ENCODE peak calls at places on chromosomes 7 and 10, in seven cellular contexts. One of them, this sample, is unnamed.

GRCh38 chr7:66689081-66689480 is 51.5 kb upstream of the RABGEF1 start:
- DNase-seq in left lung: no peak
- DNase-seq in right lobe of liver: no peak
- DNase-seq in cardiac muscle cell: no peak
- DNase-seq in stimulated activated CD4-positive, alpha-beta T cell treated with anti-CD3 and anti-CD28 coated beads, Interleukin-12 subunit alpha, Interleukin-12 subunit beta, amount 100 ng/mL, for 48 hours: no peak
- DNase-seq in lower leg skin: no peak
- DNase-seq in Ammon's horn: no peak
- DNase-seq in this sample: no peak

GRCh38 chr10:68516766-68517165 is 10.6 kb downstream of the SLC25A16 start:
- DNase-seq in right lobe of liver: no peak
- DNase-seq in Ammon's horn: no peak
- DNase-seq in left lung: no peak
- DNase-seq in cardiac muscle cell: no peak
- DNase-seq in lower leg skin: no peak
- DNase-seq in stimulated activated CD4-positive, alpha-beta T cell treated with anti-CD3 and anti-CD28 coated beads, Interleukin-12 subunit alpha, Interleukin-12 subunit beta, amount 100 ng/mL, for 48 hours: no peak
- DNase-seq in this sample: no peak

GRCh38 chr10:23096814-23097549 is 1.6 kb downstream of the MSRB2 start:
- DNase-seq in left lung: peak; percentile 35
- DNase-seq in cardiac muscle cell: no peak
- DNase-seq in right lobe of liver: no peak
- DNase-seq in lower leg skin: peak; percentile 34
- DNase-seq in stimulated activated CD4-positive, alpha-beta T cell treated with anti-CD3 and anti-CD28 coated beads, Interleukin-12 subunit alpha, Interleukin-12 subunit beta, amount 100 ng/mL, for 48 hours: no peak
- DNase-seq in Ammon's horn: no peak
- DNase-seq in this sample: no peak

GRCh38 chr10:108250954-108251620 is 1086.6 kb upstream of the SORCS1 start:
- DNase-seq in left lung: no peak
- DNase-seq in right lobe of liver: no peak
- DNase-seq in Ammon's horn: no peak
- DNase-seq in lower leg skin: no peak
- DNase-seq in cardiac muscle cell: no peak
- DNase-seq in stimulated activated CD4-positive, alpha-beta T cell treated with anti-CD3 and anti-CD28 coated beads, Interleukin-12 subunit alpha, Interleukin-12 subunit beta, amount 100 ng/mL, for 48 hours: no peak
- DNase-seq in this sample: no peak

GRCh38 chr10:80452069-80452468 is 2.0 kb upstream of the TSPAN14 start:
- DNase-seq in lower leg skin: no peak
- DNase-seq in Ammon's horn: no peak
- DNase-seq in right lobe of liver: no peak
- DNase-seq in stimulated activated CD4-positive, alpha-beta T cell treated with anti-CD3 and anti-CD28 coated beads, Interleukin-12 subunit alpha, Interleukin-12 subunit beta, amount 100 ng/mL, for 48 hours: no peak
- DNase-seq in left lung: no peak
- DNase-seq in cardiac muscle cell: no peak
- DNase-seq in this sample: no peak

GRCh38 chr10:72417971-72418370 is 63.3 kb upstream of the DNAJB12 start:
- DNase-seq in stimulated activated CD4-positive, alpha-beta T cell treated with anti-CD3 and anti-CD28 coated beads, Interleukin-12 subunit alpha, Interleukin-12 subunit beta, amount 100 ng/mL, for 48 hours: no peak
- DNase-seq in left lung: no peak
- DNase-seq in right lobe of liver: no peak
- DNase-seq in cardiac muscle cell: no peak
- DNase-seq in lower leg skin: no peak
- DNase-seq in Ammon's horn: no peak
- DNase-seq in this sample: no peak

GRCh38 chr7:151794508-151795167 is 82.3 kb downstream of the PRKAG2 start:
- DNase-seq in lower leg skin: no peak
- DNase-seq in Ammon's horn: no peak
- DNase-seq in right lobe of liver: peak; percentile 45
- DNase-seq in left lung: peak; percentile 31
- DNase-seq in stimulated activated CD4-positive, alpha-beta T cell treated with anti-CD3 and anti-CD28 coated beads, Interleukin-12 subunit alpha, Interleukin-12 subunit beta, amount 100 ng/mL, for 48 hours: no peak
- DNase-seq in cardiac muscle cell: no peak
- DNase-seq in this sample: no peak

GRCh38 chr7:19508124-19508523 is 200.7 kb downstream of the POLR1F start:
- DNase-seq in left lung: no peak
- DNase-seq in lower leg skin: no peak
- DNase-seq in cardiac muscle cell: no peak
- DNase-seq in right lobe of liver: no peak
- DNase-seq in Ammon's horn: peak; percentile 4
- DNase-seq in stimulated activated CD4-positive, alpha-beta T cell treated with anti-CD3 and anti-CD28 coated beads, Interleukin-12 subunit alpha, Interleukin-12 subunit beta, amount 100 ng/mL, for 48 hours: no peak
- DNase-seq in this sample: peak; percentile 33

GRCh38 chr10:108112218-108112617 is 947.7 kb upstream of the SORCS1 start:
- DNase-seq in left lung: no peak
- DNase-seq in stimulated activated CD4-positive, alpha-beta T cell treated with anti-CD3 and anti-CD28 coated beads, Interleukin-12 subunit alpha, Interleukin-12 subunit beta, amount 100 ng/mL, for 48 hours: no peak
- DNase-seq in lower leg skin: no peak
- DNase-seq in cardiac muscle cell: no peak
- DNase-seq in Ammon's horn: no peak
- DNase-seq in right lobe of liver: no peak
- DNase-seq in this sample: no peak

GRCh38 chr7:112547916-112548315 is 67.1 kb downstream of the LSMEM1 start:
- DNase-seq in Ammon's horn: no peak
- DNase-seq in right lobe of liver: no peak
- DNase-seq in left lung: no peak
- DNase-seq in lower leg skin: no peak
- DNase-seq in cardiac muscle cell: no peak
- DNase-seq in stimulated activated CD4-positive, alpha-beta T cell treated with anti-CD3 and anti-CD28 coated beads, Interleukin-12 subunit alpha, Interleukin-12 subunit beta, amount 100 ng/mL, for 48 hours: no peak
- DNase-seq in this sample: no peak

GRCh38 chr10:123582084-123582989 is 83.8 kb upstream of the GPR26 start:
- DNase-seq in cardiac muscle cell: peak; percentile 85
- DNase-seq in stimulated activated CD4-positive, alpha-beta T cell treated with anti-CD3 and anti-CD28 coated beads, Interleukin-12 subunit alpha, Interleukin-12 subunit beta, amount 100 ng/mL, for 48 hours: peak; percentile 52
- DNase-seq in Ammon's horn: peak; percentile 86
- DNase-seq in left lung: peak; percentile 70
- DNase-seq in right lobe of liver: peak; percentile 82
- DNase-seq in lower leg skin: peak; percentile 68
- DNase-seq in this sample: peak; percentile 38

GRCh38 chr10:110764378-110764777 is 107.3 kb upstream of the PDCD4 start:
- DNase-seq in lower leg skin: no peak
- DNase-seq in left lung: no peak
- DNase-seq in cardiac muscle cell: peak; percentile 62
- DNase-seq in stimulated activated CD4-positive, alpha-beta T cell treated with anti-CD3 and anti-CD28 coated beads, Interleukin-12 subunit alpha, Interleukin-12 subunit beta, amount 100 ng/mL, for 48 hours: no peak
- DNase-seq in Ammon's horn: no peak
- DNase-seq in right lobe of liver: no peak
- DNase-seq in this sample: no peak

GRCh38 chr7:39712746-39713145 is 89.4 kb downstream of the RALA start:
- DNase-seq in Ammon's horn: no peak
- DNase-seq in right lobe of liver: no peak
- DNase-seq in stimulated activated CD4-positive, alpha-beta T cell treated with anti-CD3 and anti-CD28 coated beads, Interleukin-12 subunit alpha, Interleukin-12 subunit beta, amount 100 ng/mL, for 48 hours: no peak
- DNase-seq in cardiac muscle cell: no peak
- DNase-seq in left lung: no peak
- DNase-seq in lower leg skin: no peak
- DNase-seq in this sample: no peak

GRCh38 chr10:11578802-11579255 is 32.6 kb downstream of the USP6NL start:
- DNase-seq in cardiac muscle cell: no peak
- DNase-seq in Ammon's horn: no peak
- DNase-seq in stimulated activated CD4-positive, alpha-beta T cell treated with anti-CD3 and anti-CD28 coated beads, Interleukin-12 subunit alpha, Interleukin-12 subunit beta, amount 100 ng/mL, for 48 hours: peak; percentile 54
- DNase-seq in right lobe of liver: no peak
- DNase-seq in lower leg skin: no peak
- DNase-seq in left lung: no peak
- DNase-seq in this sample: no peak

GRCh38 chr7:103832438-103832837 is 157.0 kb downstream of the RELN start:
- DNase-seq in lower leg skin: no peak
- DNase-seq in right lobe of liver: no peak
- DNase-seq in left lung: no peak
- DNase-seq in Ammon's horn: no peak
- DNase-seq in stimulated activated CD4-positive, alpha-beta T cell treated with anti-CD3 and anti-CD28 coated beads, Interleukin-12 subunit alpha, Interleukin-12 subunit beta, amount 100 ng/mL, for 48 hours: no peak
- DNase-seq in cardiac muscle cell: no peak
- DNase-seq in this sample: no peak

GRCh38 chr10:30857803-30858202 is 173.9 kb downstream of the ZNF438 start:
- DNase-seq in right lobe of liver: no peak
- DNase-seq in Ammon's horn: peak; percentile 59
- DNase-seq in left lung: no peak
- DNase-seq in stimulated activated CD4-positive, alpha-beta T cell treated with anti-CD3 and anti-CD28 coated beads, Interleukin-12 subunit alpha, Interleukin-12 subunit beta, amount 100 ng/mL, for 48 hours: no peak
- DNase-seq in cardiac muscle cell: no peak
- DNase-seq in lower leg skin: peak; percentile 89
- DNase-seq in this sample: peak; percentile 24

GRCh38 chr7:22559829-22560489 is 60.0 kb upstream of the STEAP1B start:
- DNase-seq in lower leg skin: peak; percentile 67
- DNase-seq in right lobe of liver: no peak
- DNase-seq in stimulated activated CD4-positive, alpha-beta T cell treated with anti-CD3 and anti-CD28 coated beads, Interleukin-12 subunit alpha, Interleukin-12 subunit beta, amount 100 ng/mL, for 48 hours: peak; percentile 51
- DNase-seq in Ammon's horn: peak; percentile 87
- DNase-seq in left lung: peak; percentile 65
- DNase-seq in cardiac muscle cell: peak; percentile 85
- DNase-seq in this sample: peak; percentile 57

GRCh38 chr7:142039231-142039630 is 43.6 kb downstream of the MGAM start:
- DNase-seq in right lobe of liver: no peak
- DNase-seq in stimulated activated CD4-positive, alpha-beta T cell treated with anti-CD3 and anti-CD28 coated beads, Interleukin-12 subunit alpha, Interleukin-12 subunit beta, amount 100 ng/mL, for 48 hours: no peak
- DNase-seq in Ammon's horn: no peak
- DNase-seq in left lung: no peak
- DNase-seq in cardiac muscle cell: no peak
- DNase-seq in lower leg skin: no peak
- DNase-seq in this sample: no peak

GRCh38 chr10:109556399-109556798 is 366.9 kb downstream of the XPNPEP1 start:
- DNase-seq in right lobe of liver: no peak
- DNase-seq in cardiac muscle cell: no peak
- DNase-seq in stimulated activated CD4-positive, alpha-beta T cell treated with anti-CD3 and anti-CD28 coated beads, Interleukin-12 subunit alpha, Interleukin-12 subunit beta, amount 100 ng/mL, for 48 hours: no peak
- DNase-seq in left lung: no peak
- DNase-seq in lower leg skin: no peak
- DNase-seq in Ammon's horn: no peak
- DNase-seq in this sample: no peak

This sample was measured in putamen.